ENCODE peak calls at places on chromosome 4, in nine cellular contexts. X is neural crest cell, M is H9, F is MCF 10A, Z is NCI-H1092 treated with DMSO at 0.1 percent for 48 hours, D is caudate nucleus, Q is mucosa of descending colon, I is iPS-NIHi11, G is lower lobe of right lung. N is an unnamed sample.

GRCh38 chr4:6225469-6225868 is 25.1 kb upstream of the JAKMIP1 start:
- DNase-seq in X (peak; percentile 46), M (peak; percentile 62), F (peak; percentile 58), Z (no peak), D (no peak), Q (no peak), I (peak; percentile 75), G (no peak), N (peak; percentile 75)

GRCh38 chr4:83599183-83599582 is 63.3 kb downstream of the GPAT3 start:
- DNase-seq in X (no peak), M (no peak), F (peak; percentile 46), Z (no peak), D (no peak), Q (no peak), I (peak; percentile 60), G (no peak), N (peak; percentile 62)

GRCh38 chr4:73396993-73397972 is 6.8 kb upstream of the ALB start:
- DNase-seq in X (no peak), M (no peak), F (no peak), Z (no peak), D (no peak), Q (no peak), I (no peak), G (no peak), N (no peak)

GRCh38 chr4:95181446-95182306 is 367.1 kb downstream of the UNC5C start:
- DNase-seq in X (no peak), M (peak; percentile 74), F (no peak), Z (no peak), D (peak; percentile 43), Q (no peak), I (peak; percentile 61), G (no peak), N (no peak)

GRCh38 chr4:71456841-71457240 is 118.0 kb downstream of the SLC4A4 start:
- DNase-seq in X (no peak), M (no peak), F (peak; percentile 81), Z (no peak), D (no peak), Q (no peak), I (no peak), G (no peak), N (no peak)

GRCh38 chr4:36218121-36218520 is 26.2 kb downstream of the ARAP2 start:
- DNase-seq in X (no peak), M (no peak), F (no peak), Z (no peak), D (no peak), Q (no peak), I (no peak), G (no peak), N (no peak)

GRCh38 chr4:180674629-180675367 is 1568.4 kb upstream of the TENM3 start:
- DNase-seq in X (no peak), M (no peak), F (no peak), Z (no peak), D (no peak), Q (no peak), I (no peak), G (no peak), N (no peak)

GRCh38 chr4:8590546-8590880 is 2.1 kb upstream of the CPZ start:
- DNase-seq in X (no peak), M (no peak), F (no peak), Z (no peak), D (no peak), Q (no peak), I (no peak), G (peak; percentile 12), N (no peak)

GRCh38 chr4:31125496-31125895 is 405.3 kb downstream of the PCDH7 start:
- DNase-seq in X (no peak), M (no peak), F (no peak), Z (no peak), D (no peak), Q (no peak), I (no peak), G (no peak), N (no peak)

GRCh38 chr4:44736900-44737299 is 10.5 kb upstream of the GNPDA2 start:
- DNase-seq in X (no peak), M (no peak), F (no peak), Z (no peak), D (no peak), Q (no peak), I (no peak), G (no peak), N (peak; percentile 55)

GRCh38 chr4:99885063-99885664 is 9.1 kb downstream of the LAMTOR3 start:
- DNase-seq in X (no peak), M (no peak), F (peak; percentile 64), Z (peak; percentile 6), D (no peak), Q (no peak), I (peak; percentile 21), G (no peak), N (peak; percentile 77)

GRCh38 chr4:82043081-82043808 is 330.5 kb downstream of the HNRNPD start:
- DNase-seq in X (no peak), M (peak; percentile 53), F (peak; percentile 58), Z (no peak), D (no peak), Q (no peak), I (peak; percentile 26), G (no peak), N (no peak)

GRCh38 chr4:76689079-76689817 is 208.7 kb downstream of the SOWAHB start:
- DNase-seq in X (peak; percentile 39), M (peak; percentile 82), F (peak; percentile 70), Z (peak; percentile 64), D (peak; percentile 13), Q (peak; percentile 65), I (peak; percentile 82), G (peak; percentile 62), N (no peak)

GRCh38 chr4:32930700-32931099 is 2210.5 kb downstream of the PCDH7 start:
- DNase-seq in X (no peak), M (no peak), F (no peak), Z (no peak), D (no peak), Q (no peak), I (no peak), G (no peak), N (no peak)

GRCh38 chr4:107818301-107818910 is 6.3 kb upstream of the SGMS2 start:
- DNase-seq in X (no peak), M (no peak), F (no peak), Z (no peak), D (no peak), Q (no peak), I (no peak), G (no peak), N (no peak)

GRCh38 chr4:167616471-167616870 is 382.2 kb upstream of the SPOCK3 start:
- DNase-seq in X (no peak), M (no peak), F (no peak), Z (no peak), D (no peak), Q (no peak), I (no peak), G (no peak), N (no peak)

GRCh38 chr4:126627255-126627654 is 1005.5 kb upstream of the INTU start:
- DNase-seq in X (no peak), M (no peak), F (peak; percentile 63), Z (peak; percentile 17), D (no peak), Q (no peak), I (peak; percentile 34), G (no peak), N (no peak)

GRCh38 chr4:163484906-163485305 is 9.6 kb upstream of the TMA16 start:
- DNase-seq in X (peak; percentile 66), M (peak; percentile 66), F (peak; percentile 62), Z (peak; percentile 17), D (no peak), Q (no peak), I (peak; percentile 68), G (no peak), N (peak; percentile 93)

GRCh38 chr4:158796370-158797140 is 27.7 kb downstream of the FNIP2 start:
- DNase-seq in X (no peak), M (no peak), F (peak; percentile 18), Z (no peak), D (no peak), Q (no peak), I (no peak), G (peak; percentile 60), N (no peak)

GRCh38 chr4:30094866-30095265 is 625.3 kb upstream of the PCDH7 start:
- DNase-seq in X (no peak), M (no peak), F (peak; percentile 51), Z (no peak), D (no peak), Q (no peak), I (no peak), G (no peak), N (no peak)